ENCODE peak calls at places on chromosomes 11 and 22, in four cellular contexts. P is fibroblast of lung, T is T-helper 2 cell, R is NCI-H1092. E is an unnamed sample.
A peak's percentile ranks its signal among the peaks of the same experiment; 100 is the strongest.

GRCh38 chr11:70500076-70500847 is 101.9 kb downstream of the CTTN start:
- DNase-seq in T (no peak), P (no peak), R (no peak), E (no peak)

GRCh38 chr22:47018010-47018910 is 255.8 kb downstream of the TBC1D22A start:
- DNase-seq in P (no peak), R (no peak), T (no peak), E (no peak)

GRCh38 chr11:85947431-85948272 is 92.5 kb downstream of the CCDC83 start:
- DNase-seq in P (peak; percentile 97), R (no peak), T (no peak), E (no peak)

GRCh38 chr11:130611791-130612251 is 163.4 kb downstream of the ADAMTS15 start:
- DNase-seq in R (no peak), T (no peak), P (peak; percentile 70), E (no peak)

GRCh38 chr11:47349521-47350095 is 2.9 kb downstream of the MYBPC3 start:
- DNase-seq in P (no peak), R (no peak), T (no peak), E (no peak)

GRCh38 chr11:36037031-36037430 is 93.2 kb downstream of the LDLRAD3 start:
- DNase-seq in P (no peak), T (no peak), R (no peak), E (no peak)

GRCh38 chr11:93686812-93687211 is 25.3 kb downstream of the CEP295 start:
- DNase-seq in P (peak; percentile 1), R (no peak), T (no peak), E (no peak)

GRCh38 chr11:16925495-16926065 is 88.6 kb downstream of the PLEKHA7 start:
- DNase-seq in P (peak; percentile 21), T (no peak), R (peak; percentile 9), E (peak; percentile 50)

GRCh38 chr11:71145988-71146824 is 106.2 kb downstream of the SHANK2 start:
- DNase-seq in R (no peak), P (no peak), T (no peak), E (no peak)

GRCh38 chr22:27632451-27633295 is 168.9 kb downstream of the MN1 start:
- DNase-seq in T (no peak), R (no peak), P (no peak), E (no peak)

GRCh38 chr22:18076060-18076497 is 1.7 kb upstream of the PEX26 start:
- DNase-seq in T (no peak), P (peak; percentile 94), R (peak; percentile 83), E (peak; percentile 35)

GRCh38 chr11:78796956-78797355 is 222.3 kb upstream of the NARS2 start:
- DNase-seq in T (no peak), R (no peak), P (peak; percentile 99), E (no peak)

GRCh38 chr22:45101828-45102227 is 61.9 kb upstream of the NUP50 start:
- DNase-seq in R (no peak), P (peak; percentile 76), T (no peak), E (peak; percentile 78)

GRCh38 chr22:47150426-47150825 is 388.0 kb downstream of the TBC1D22A start:
- DNase-seq in T (no peak), R (no peak), P (no peak), E (no peak)

GRCh38 chr11:46729110-46730027 is 10.4 kb downstream of the F2 start:
- DNase-seq in P (no peak), T (no peak), R (no peak), E (no peak)

GRCh38 chr11:126992065-126992803 is 8.3 kb downstream of the KIRREL3 start:
- DNase-seq in P (peak; percentile 51), T (no peak), R (no peak), E (no peak)

GRCh38 chr11:95398437-95399112 is 167.6 kb upstream of the SESN3 start:
- DNase-seq in R (no peak), P (peak; percentile 56), T (no peak), E (no peak)

GRCh38 chr11:134045799-134046635 is 22.9 kb upstream of the JAM3 start:
- DNase-seq in R (peak; percentile 73), P (no peak), T (no peak), E (peak; percentile 57)

GRCh38 chr11:15229069-15229468 is 114.3 kb downstream of the INSC start:
- DNase-seq in T (no peak), P (peak; percentile 15), R (no peak), E (no peak)

GRCh38 chr22:29480512-29481264 is 670 bp downstream of the NEFH start:
- DNase-seq in R (no peak), T (no peak), P (peak; percentile 80), E (no peak)

GRCh38 chr11:66607126-66607834 is 9.2 kb upstream of the RBM14 start:
- DNase-seq in P (peak; percentile 92), T (no peak), R (no peak), E (no peak)

GRCh38 chr11:116207349-116207748 is 565.4 kb downstream of the BUD13 start:
- DNase-seq in P (no peak), T (no peak), R (peak; percentile 96), E (no peak)

GRCh38 chr11:69867076-69868002 is 48.1 kb upstream of the FGF3 start:
- DNase-seq in P (peak; percentile 63), T (no peak), R (no peak), E (no peak)

GRCh38 chr11:32829680-32830412 is at the start of gene PRRG4:
- DNase-seq in P (peak; percentile 29), R (no peak), T (no peak), E (no peak)

GRCh38 chr22:29443452-29443851 is 5.1 kb downstream of the RFPL1 start:
- DNase-seq in R (no peak), P (no peak), T (no peak), E (no peak)

GRCh38 chr11:99368579-99368978 is 347.8 kb downstream of the CNTN5 start:
- DNase-seq in T (no peak), R (no peak), P (peak; percentile 43), E (no peak)

GRCh38 chr11:92717240-92717639 is 252.2 kb upstream of the MTNR1B start:
- DNase-seq in R (no peak), P (no peak), T (no peak), E (no peak)

GRCh38 chr11:64245797-64246623 is 733 bp downstream of the PPP1R14B start:
- DNase-seq in P (peak; percentile 83), T (no peak), R (peak; percentile 40), E (no peak)

GRCh38 chr11:84686726-84687125 is 940.4 kb downstream of the DLG2 start:
- DNase-seq in R (no peak), T (no peak), P (no peak), E (no peak)

GRCh38 chr22:37563153-37564081 is 3.1 kb downstream of the CDC42EP1 start:
- DNase-seq in R (no peak), T (no peak), P (peak; percentile 91), E (no peak)

GRCh38 chr22:36321797-36322601 is 65.8 kb downstream of the MYH9 start:
- DNase-seq in P (no peak), R (no peak), T (no peak), E (no peak)

GRCh38 chr11:45073575-45074225 is 72.7 kb upstream of the PRDM11 start:
- DNase-seq in R (no peak), T (no peak), P (no peak), E (no peak)

GRCh38 chr11:34799848-34800247 is 116.3 kb downstream of the APIP start:
- DNase-seq in R (no peak), P (no peak), T (no peak), E (no peak)

GRCh38 chr11:12441081-12441801 is 63.9 kb downstream of the PARVA start:
- DNase-seq in R (no peak), P (peak; percentile 63), T (no peak), E (no peak)